ENCODE peak calls at places on chromosomes 6 and 20, in nine cellular contexts. D is glutamatergic neuron, E is NCI-H510A, T is LoVo, F is HEK293T, I is AG10803, M is fibroblast of gingiva, U is endodermal cell, S is EL. B is an unnamed sample.
A peak's percentile ranks its signal among the peaks of the same experiment; 100 is the strongest.

GRCh38 chr6:140774080-140774505 is 1358.6 kb upstream of the GJE1 start:
- DNase-seq in D (no peak), E (no peak), T (no peak), F (peak; percentile 9), I (peak; percentile 66), M (peak; percentile 62), U (no peak), S (peak; percentile 67), B (no peak)

GRCh38 chr20:52219441-52219840 is 27.9 kb upstream of the ZFP64 start:
- DNase-seq in D (no peak), E (peak; percentile 2), T (no peak), F (no peak), I (no peak), M (no peak), U (peak; percentile 47), S (peak; percentile 5), B (peak; percentile 29)

GRCh38 chr20:25529295-25529951 is 55.9 kb downstream of the NINL start:
- DNase-seq in D (no peak), E (no peak), T (no peak), F (no peak), I (no peak), M (no peak), U (no peak), S (no peak), B (no peak)

GRCh38 chr6:46051962-46052361 is 36.3 kb upstream of the CLIC5 start:
- DNase-seq in D (no peak), E (no peak), T (no peak), F (no peak), I (peak; percentile 9), M (no peak), U (no peak), S (no peak), B (no peak)

GRCh38 chr20:32294071-32294470 is 16.6 kb downstream of the KIF3B start:
- DNase-seq in D (no peak), E (no peak), T (no peak), F (no peak), I (no peak), M (no peak), U (no peak), S (no peak), B (no peak)

GRCh38 chr6:57252975-57253374 is 30.9 kb upstream of the RAB23 start:
- DNase-seq in D (no peak), E (no peak), T (no peak), F (no peak), I (peak; percentile 62), M (peak; percentile 75), U (no peak), S (peak; percentile 35), B (no peak)

GRCh38 chr20:41149679-41150131 is 12.4 kb downstream of the PLCG1 start:
- DNase-seq in D (no peak), E (no peak), T (peak; percentile 64), F (no peak), I (peak; percentile 47), M (no peak), U (no peak), S (peak; percentile 83), B (peak; percentile 57)

GRCh38 chr6:17484201-17484606 is 90.8 kb downstream of the CAP2 start:
- DNase-seq in D (peak; percentile 25), E (no peak), T (no peak), F (peak; percentile 36), I (no peak), M (no peak), U (no peak), S (no peak), B (no peak)

GRCh38 chr20:58374906-58375760 is 13.9 kb upstream of the VAPB start:
- DNase-seq in D (no peak), E (no peak), T (no peak), F (no peak), I (peak; percentile 58), M (peak; percentile 76), U (peak; percentile 76), S (peak; percentile 56), B (no peak)

GRCh38 chr6:148816117-148816516 is 69.3 kb downstream of the UST start:
- DNase-seq in D (no peak), E (no peak), T (no peak), F (no peak), I (no peak), M (no peak), U (no peak), S (no peak), B (no peak)

GRCh38 chr6:1870267-1870666 is 260.6 kb downstream of the FOXC1 start:
- DNase-seq in D (no peak), E (no peak), T (no peak), F (no peak), I (no peak), M (no peak), U (no peak), S (no peak), B (no peak)

GRCh38 chr6:30882764-30883475 is 1.4 kb upstream of the DDR1 start:
- DNase-seq in D (no peak), E (peak; percentile 69), T (peak; percentile 74), F (no peak), I (no peak), M (no peak), U (peak; percentile 94), S (no peak), B (peak; percentile 93)

GRCh38 chr20:3421985-3422384 is 14.5 kb upstream of the DNAAF9 start:
- DNase-seq in D (no peak), E (no peak), T (no peak), F (no peak), I (no peak), M (no peak), U (no peak), S (no peak), B (no peak)

B was measured in colonic mucosa.